ENCODE peak calls at places on chromosomes 16 and 17, in seven cellular contexts. One of them, this sample, is unnamed.

GRCh38 chr16:21727344-21727743 is 63.6 kb downstream of the OTOA start:
- DNase-seq in AG08395: no peak
- DNase-seq in activated T-helper 9 cell treated with anti-CD3 and anti-CD28 coated beads, Interleukin-2, amount 50 U/mL, for 16 hours: no peak
- DNase-seq in KG1: no peak
- DNase-seq in M059J: no peak
- DNase-seq in stimulated activated naive CD8-positive, alpha-beta T cell treated with anti-CD3 and anti-CD28 coated beads, Interleukin-15, amount 100 ng/mL, for 72 hours: peak; percentile 31
- DNase-seq in stimulated activated CD4-positive, alpha-beta T cell treated with anti-CD3 and anti-CD28 coated beads, Interleukin-2, amount 100 ng/mL, for 24 hours: no peak
- DNase-seq in this sample: no peak

GRCh38 chr16:30802971-30803370 is 16.0 kb upstream of the ZNF629 start:
- DNase-seq in AG08395: no peak
- DNase-seq in activated T-helper 9 cell treated with anti-CD3 and anti-CD28 coated beads, Interleukin-2, amount 50 U/mL, for 16 hours: no peak
- DNase-seq in KG1: no peak
- DNase-seq in M059J: no peak
- DNase-seq in stimulated activated naive CD8-positive, alpha-beta T cell treated with anti-CD3 and anti-CD28 coated beads, Interleukin-15, amount 100 ng/mL, for 72 hours: no peak
- DNase-seq in stimulated activated CD4-positive, alpha-beta T cell treated with anti-CD3 and anti-CD28 coated beads, Interleukin-2, amount 100 ng/mL, for 24 hours: no peak
- DNase-seq in this sample: no peak

GRCh38 chr16:28905229-28905754 is 19.7 kb downstream of the RABEP2 start:
- DNase-seq in AG08395: no peak
- DNase-seq in activated T-helper 9 cell treated with anti-CD3 and anti-CD28 coated beads, Interleukin-2, amount 50 U/mL, for 16 hours: no peak
- DNase-seq in KG1: no peak
- DNase-seq in M059J: no peak
- DNase-seq in stimulated activated naive CD8-positive, alpha-beta T cell treated with anti-CD3 and anti-CD28 coated beads, Interleukin-15, amount 100 ng/mL, for 72 hours: no peak
- DNase-seq in stimulated activated CD4-positive, alpha-beta T cell treated with anti-CD3 and anti-CD28 coated beads, Interleukin-2, amount 100 ng/mL, for 24 hours: no peak
- DNase-seq in this sample: no peak

GRCh38 chr16:48524348-48525200 is 85.4 kb downstream of the N4BP1 start:
- DNase-seq in AG08395: no peak
- DNase-seq in activated T-helper 9 cell treated with anti-CD3 and anti-CD28 coated beads, Interleukin-2, amount 50 U/mL, for 16 hours: no peak
- DNase-seq in KG1: no peak
- DNase-seq in M059J: no peak
- DNase-seq in stimulated activated naive CD8-positive, alpha-beta T cell treated with anti-CD3 and anti-CD28 coated beads, Interleukin-15, amount 100 ng/mL, for 72 hours: no peak
- DNase-seq in stimulated activated CD4-positive, alpha-beta T cell treated with anti-CD3 and anti-CD28 coated beads, Interleukin-2, amount 100 ng/mL, for 24 hours: no peak
- DNase-seq in this sample: peak; percentile 46

GRCh38 chr16:85586360-85587145 is 26.6 kb upstream of the GSE1 start:
- DNase-seq in AG08395: peak; percentile 66
- DNase-seq in activated T-helper 9 cell treated with anti-CD3 and anti-CD28 coated beads, Interleukin-2, amount 50 U/mL, for 16 hours: no peak
- DNase-seq in KG1: no peak
- DNase-seq in M059J: no peak
- DNase-seq in stimulated activated naive CD8-positive, alpha-beta T cell treated with anti-CD3 and anti-CD28 coated beads, Interleukin-15, amount 100 ng/mL, for 72 hours: no peak
- DNase-seq in stimulated activated CD4-positive, alpha-beta T cell treated with anti-CD3 and anti-CD28 coated beads, Interleukin-2, amount 100 ng/mL, for 24 hours: no peak
- DNase-seq in this sample: peak; percentile 46

GRCh38 chr17:76536511-76537287 is 810 bp downstream of the CYGB start:
- DNase-seq in AG08395: no peak
- DNase-seq in activated T-helper 9 cell treated with anti-CD3 and anti-CD28 coated beads, Interleukin-2, amount 50 U/mL, for 16 hours: no peak
- DNase-seq in KG1: no peak
- DNase-seq in M059J: no peak
- DNase-seq in stimulated activated naive CD8-positive, alpha-beta T cell treated with anti-CD3 and anti-CD28 coated beads, Interleukin-15, amount 100 ng/mL, for 72 hours: no peak
- DNase-seq in stimulated activated CD4-positive, alpha-beta T cell treated with anti-CD3 and anti-CD28 coated beads, Interleukin-2, amount 100 ng/mL, for 24 hours: no peak
- DNase-seq in this sample: no peak

GRCh38 chr17:43398724-43399595 is at the start of gene ARL4D:
- DNase-seq in AG08395: peak; percentile 78
- DNase-seq in activated T-helper 9 cell treated with anti-CD3 and anti-CD28 coated beads, Interleukin-2, amount 50 U/mL, for 16 hours: peak; percentile 68
- DNase-seq in KG1: no peak
- DNase-seq in M059J: peak; percentile 70
- DNase-seq in stimulated activated naive CD8-positive, alpha-beta T cell treated with anti-CD3 and anti-CD28 coated beads, Interleukin-15, amount 100 ng/mL, for 72 hours: peak; percentile 78
- DNase-seq in stimulated activated CD4-positive, alpha-beta T cell treated with anti-CD3 and anti-CD28 coated beads, Interleukin-2, amount 100 ng/mL, for 24 hours: peak; percentile 89
- DNase-seq in this sample: peak; percentile 79

GRCh38 chr16:85750827-85751641 is at the start of gene C16orf74:
- DNase-seq in AG08395: peak; percentile 85
- DNase-seq in activated T-helper 9 cell treated with anti-CD3 and anti-CD28 coated beads, Interleukin-2, amount 50 U/mL, for 16 hours: no peak
- DNase-seq in KG1: no peak
- DNase-seq in M059J: peak; percentile 46
- DNase-seq in stimulated activated naive CD8-positive, alpha-beta T cell treated with anti-CD3 and anti-CD28 coated beads, Interleukin-15, amount 100 ng/mL, for 72 hours: no peak
- DNase-seq in stimulated activated CD4-positive, alpha-beta T cell treated with anti-CD3 and anti-CD28 coated beads, Interleukin-2, amount 100 ng/mL, for 24 hours: peak; percentile 39
- DNase-seq in this sample: peak; percentile 68

GRCh38 chr16:89473791-89474414 is 16.5 kb downstream of the ANKRD11 start:
- DNase-seq in AG08395: no peak
- DNase-seq in activated T-helper 9 cell treated with anti-CD3 and anti-CD28 coated beads, Interleukin-2, amount 50 U/mL, for 16 hours: no peak
- DNase-seq in KG1: no peak
- DNase-seq in M059J: peak; percentile 60
- DNase-seq in stimulated activated naive CD8-positive, alpha-beta T cell treated with anti-CD3 and anti-CD28 coated beads, Interleukin-15, amount 100 ng/mL, for 72 hours: no peak
- DNase-seq in stimulated activated CD4-positive, alpha-beta T cell treated with anti-CD3 and anti-CD28 coated beads, Interleukin-2, amount 100 ng/mL, for 24 hours: no peak
- DNase-seq in this sample: peak; percentile 57

This sample was measured in EH.